ENCODE peak calls at places on chromosomes 11 and 22, in nine cellular contexts. E is stimulated activated CD4-positive, alpha-beta T cell treated with anti-CD3 and anti-CD28 coated beads, Interleukin-4, amount 100 ng/mL, for 48 hours; D is posterior cingulate gyrus; U is Calu3; F is iris pigment epithelial cell; M is neuronal stem cell; J is mesendoderm; N is EH; X is stimulated activated naive CD8-positive, alpha-beta T cell treated with anti-CD3 and anti-CD28 coated beads, Interleukin-15, amount 100 ng/mL, for 72 hours. R is an unnamed sample.

GRCh38 chr11:82733444-82734119 is at the start of gene FAM181B:
- DNase-seq in N (no peak), M (peak), U (peak), D (peak), E (no peak), J (peak), F (peak), X (peak), R (peak)

GRCh38 chr11:16001899-16002426 is 354.4 kb downstream of the SOX6 start:
- DNase-seq in D (no peak), J (peak), N (peak), X (no peak), F (peak), U (peak), E (no peak), M (peak), R (no peak)

GRCh38 chr22:20212754-20213699 is 55.1 kb downstream of the RTN4R start:
- DNase-seq in D (peak), F (no peak), N (no peak), X (no peak), M (no peak), U (no peak), E (no peak), J (no peak), R (no peak)

GRCh38 chr11:45809456-45810395 is 4.8 kb downstream of the SLC35C1 start:
- DNase-seq in N (no peak), J (no peak), E (no peak), X (no peak), D (no peak), U (no peak), M (no peak), F (no peak), R (no peak)

GRCh38 chr22:20026996-20027601 is 6.2 kb downstream of the TANGO2 start:
- DNase-seq in F (no peak), U (no peak), J (no peak), E (no peak), D (no peak), X (no peak), M (no peak), N (no peak), R (no peak)

GRCh38 chr11:61515686-61516085 is 7.1 kb downstream of the LRRC10B start:
- DNase-seq in J (no peak), F (no peak), M (no peak), E (no peak), D (no peak), N (no peak), X (no peak), U (no peak), R (no peak)

GRCh38 chr11:73752903-73753302 is 8.0 kb downstream of the RAB6A start:
- DNase-seq in U (no peak), F (no peak), J (no peak), D (no peak), X (no peak), E (no peak), M (no peak), N (no peak), R (no peak)

GRCh38 chr22:26846645-26847044 is 189.3 kb downstream of the MIAT start:
- DNase-seq in E (no peak), X (no peak), F (peak), U (no peak), D (no peak), J (no peak), N (peak), M (no peak), R (no peak)

GRCh38 chr11:12813371-12814225 is 139.4 kb downstream of the TEAD1 start:
- DNase-seq in X (no peak), U (peak), N (peak), F (peak), D (no peak), M (no peak), E (no peak), J (no peak), R (no peak)

GRCh38 chr11:102139081-102139498 is 28.8 kb downstream of the YAP1 start:
- DNase-seq in M (no peak), D (no peak), X (no peak), J (peak), F (peak), U (no peak), N (peak), E (no peak), R (no peak)

GRCh38 chr11:116434986-116435385 is 337.8 kb downstream of the BUD13 start:
- DNase-seq in N (no peak), M (no peak), J (no peak), D (no peak), U (no peak), E (no peak), X (no peak), F (no peak), R (no peak)

GRCh38 chr11:12222099-12222751 is 111.8 kb downstream of the MICAL2 start:
- DNase-seq in F (no peak), D (no peak), E (no peak), J (peak), M (no peak), N (no peak), U (no peak), X (no peak), R (no peak)

GRCh38 chr11:126647735-126648134 is 292.2 kb downstream of the ST3GAL4 start:
- DNase-seq in M (no peak), E (no peak), D (no peak), F (peak), X (no peak), J (peak), N (peak), U (peak), R (no peak)

GRCh38 chr11:27596802-27597201 is 90.2 kb upstream of the LIN7C start:
- DNase-seq in F (no peak), N (no peak), U (no peak), X (no peak), E (no peak), J (no peak), M (no peak), D (no peak), R (no peak)

GRCh38 chr11:100612766-100613165 is 74.3 kb upstream of the ARHGAP42 start:
- DNase-seq in D (no peak), F (no peak), J (no peak), N (peak), X (no peak), E (no peak), U (no peak), M (no peak), R (no peak)

R was measured in ecto neural progenitor cell.